ENCODE peak calls at places on chromosomes 12 and 14, in ten cellular contexts. Y, T, P, D, E, B, A, M, Q and S are unnamed samples.

GRCh38 chr12:93122089-93122488 is 193.0 kb upstream of the EEA1 start:
- DNase-seq in Y (no peak), T (no peak), P (no peak), D (no peak), E (no peak), B (no peak), A (peak; percentile 68), M (peak; percentile 95), Q (no peak), S (peak; percentile 98)

GRCh38 chr14:61282746-61283145 is 1.6 kb upstream of the TMEM30B start:
- DNase-seq in Y (no peak), T (no peak), P (no peak), D (no peak), E (no peak), B (no peak), A (no peak), M (peak; percentile 85), Q (no peak), S (peak; percentile 15)

GRCh38 chr12:132454154-132454948 is 35.6 kb upstream of the FBRSL1 start:
- DNase-seq in Y (peak; percentile 46), T (no peak), P (no peak), D (no peak), E (no peak), B (no peak), A (no peak), M (no peak), Q (no peak), S (no peak)

GRCh38 chr12:75452675-75453330 is 27.8 kb upstream of the GLIPR1 start:
- DNase-seq in Y (no peak), T (no peak), P (no peak), D (no peak), E (no peak), B (no peak), A (no peak), M (peak; percentile 60), Q (peak; percentile 8), S (no peak)

GRCh38 chr14:23942587-23942986 is 11.0 kb upstream of the DHRS4 start:
- DNase-seq in Y (no peak), T (no peak), P (no peak), D (no peak), E (no peak), B (no peak), A (no peak), M (no peak), Q (no peak), S (no peak)

GRCh38 chr12:14416658-14417057 is 51.2 kb downstream of the ATF7IP start:
- DNase-seq in Y (peak; percentile 12), T (no peak), P (no peak), D (no peak), E (no peak), B (peak; percentile 21), A (peak; percentile 39), M (peak; percentile 56), Q (no peak), S (peak; percentile 72)

GRCh38 chr14:69327507-69327906 is 67.5 kb downstream of the GALNT16 start:
- DNase-seq in Y (no peak), T (peak; percentile 43), P (no peak), D (no peak), E (no peak), B (no peak), A (no peak), M (no peak), Q (no peak), S (no peak)

GRCh38 chr14:71967709-71968108 is 35.5 kb downstream of the RGS6 start:
- DNase-seq in Y (no peak), T (no peak), P (no peak), D (no peak), E (no peak), B (no peak), A (no peak), M (no peak), Q (no peak), S (no peak)

GRCh38 chr12:19533567-19533966 is 94.3 kb downstream of the AEBP2 start:
- DNase-seq in Y (no peak), T (no peak), P (no peak), D (no peak), E (no peak), B (no peak), A (no peak), M (no peak), Q (no peak), S (no peak)

GRCh38 chr14:55979096-55979495 is 139.1 kb upstream of the PELI2 start:
- DNase-seq in Y (no peak), T (no peak), P (no peak), D (no peak), E (no peak), B (no peak), A (no peak), M (no peak), Q (no peak), S (no peak)

GRCh38 chr12:52767020-52767379 is 10.1 kb downstream of the KRT76 start:
- DNase-seq in Y (no peak), T (no peak), P (no peak), D (no peak), E (no peak), B (no peak), A (no peak), M (no peak), Q (no peak), S (no peak)

GRCh38 chr14:54420478-54421116 is 20.6 kb downstream of the CNIH1 start:
- DNase-seq in Y (peak; percentile 55), T (no peak), P (peak; percentile 47), D (no peak), E (no peak), B (peak; percentile 51), A (peak; percentile 55), M (peak; percentile 34), Q (peak; percentile 55), S (peak; percentile 39)

DNA sequence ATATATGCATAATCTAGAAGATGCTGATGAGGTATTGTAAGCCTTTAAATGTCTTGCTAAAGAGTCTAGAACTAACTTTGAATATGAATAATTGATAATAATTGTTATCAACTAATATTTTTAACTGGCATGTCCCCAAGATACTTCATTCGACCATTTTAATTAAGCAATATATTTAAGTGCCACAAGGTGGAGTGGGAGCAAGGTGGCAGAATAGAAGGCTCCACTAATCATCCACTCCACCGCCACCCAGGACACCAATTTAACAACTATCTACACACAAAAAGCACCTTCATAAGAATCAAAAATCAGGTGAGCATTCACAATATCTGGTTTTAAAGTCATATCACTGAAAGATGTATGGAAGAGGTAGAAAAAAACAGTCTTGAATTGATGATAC is 409.6 kb downstream of the SEC23A start:
- DNase-seq in Y (no peak), T (no peak), P (no peak), D (no peak), E (no peak), B (no peak), A (no peak), M (no peak), Q (no peak), S (no peak)
- TF ChIP-seq CTCF in Y (no peak), T (no peak), P (no peak), D (no peak), E (no peak), B (no peak), A (no peak), M (no peak), Q (no peak), S (no peak)

DNA sequence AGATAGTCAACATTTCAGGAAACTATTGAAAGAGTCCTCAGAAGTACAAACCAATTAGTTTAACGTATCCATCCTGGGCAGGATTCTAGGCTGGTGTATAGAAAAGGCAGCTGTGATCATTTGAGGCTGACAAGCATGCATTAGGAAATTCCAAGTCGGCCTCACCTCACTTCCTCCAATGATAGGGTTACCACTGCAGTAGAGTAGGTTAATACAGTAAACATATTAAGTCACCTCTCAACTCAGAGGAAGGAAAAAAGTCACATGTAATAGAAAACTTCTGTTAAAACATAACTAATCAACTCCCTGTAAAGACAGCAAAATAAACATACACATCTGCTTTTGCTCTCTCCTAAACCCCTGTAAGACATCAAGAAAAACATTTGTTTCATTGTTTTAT is 33.5 kb downstream of the MED13L start:
- DNase-seq in Y (no peak), T (no peak), P (no peak), D (no peak), E (no peak), B (no peak), A (no peak), M (peak; percentile 32), Q (no peak), S (no peak)
- H3K27ac ChIP-seq in Y (no peak overlapping the region), T (no peak overlapping the region), P (peak overlapping the region; percentile 13), D (peak overlapping the region; percentile 81), E (no peak overlapping the region), B (no peak overlapping the region), A (no peak overlapping the region), M (no peak overlapping the region), Q (peak overlapping the region; percentile 5), S (no peak overlapping the region)

GRCh38 chr14:77125275-77126073 is 16.1 kb downstream of the ZDHHC22 start:
- DNase-seq in Y (no peak), T (no peak), P (no peak), D (no peak), E (no peak), B (no peak), A (no peak), M (no peak), Q (no peak), S (no peak)
- TF ChIP-seq CTCF in Y (no peak), T (peak; percentile 38), P (no peak), D (peak; percentile 10), E (no peak), B (no peak), A (peak; percentile 12), M (no peak), Q (peak; percentile 32), S (no peak)

DNA sequence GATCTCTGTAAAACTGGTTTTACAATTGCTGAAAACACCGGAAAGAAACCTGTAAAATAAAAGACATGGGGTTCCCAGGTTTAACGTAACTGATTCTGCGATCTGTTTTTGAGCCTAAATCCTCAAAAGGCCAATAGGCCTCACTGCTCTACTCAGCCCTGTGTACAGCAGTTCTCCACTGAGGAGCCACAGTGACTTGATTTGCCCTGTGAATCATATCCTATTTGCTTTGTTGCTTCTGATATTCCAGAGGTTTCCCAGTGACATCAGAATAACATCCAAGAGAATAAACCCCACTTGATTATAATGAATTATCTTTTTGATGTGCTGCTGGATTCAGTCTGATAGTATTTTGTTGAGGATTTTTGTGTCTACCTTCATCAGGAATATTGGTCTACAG is 27.5 kb downstream of the MDM1 start:
- DNase-seq in Y (no peak), T (no peak), P (no peak), D (no peak), E (no peak), B (no peak), A (no peak), M (peak; percentile 2), Q (no peak), S (peak; percentile 1)
- H3K27ac ChIP-seq in Y (no peak overlapping the region), T (no peak overlapping the region), P (no peak overlapping the region), D (no peak overlapping the region), E (no peak overlapping the region), B (no peak overlapping the region), A (no peak overlapping the region), M (no peak overlapping the region), Q (no peak overlapping the region), S (no peak overlapping the region)